ENCODE peak calls at places on chromosomes 2 and 18, in nine cellular contexts. One of them, this sample, is unnamed.
A peak's percentile ranks its signal among the peaks of the same experiment; 100 is the strongest.

GRCh38 chr18:79763407-79763806 is 34.3 kb upstream of the KCNG2 start:
- DNase-seq in nephron progenitor cell: no peak
- DNase-seq in ELF-1: no peak
- DNase-seq in ascending aorta: no peak
- DNase-seq in M059J: no peak
- DNase-seq in effector CD8-positive, alpha-beta T cell: no peak
- DNase-seq in fibroblast of the aortic adventitia: no peak
- DNase-seq in H54: no peak
- DNase-seq in AG08396: no peak
- DNase-seq in this sample: no peak

GRCh38 chr2:240454031-240454901 is 18.8 kb downstream of the GPC1 start:
- DNase-seq in nephron progenitor cell: no peak
- DNase-seq in ELF-1: no peak
- DNase-seq in ascending aorta: no peak
- DNase-seq in M059J: no peak
- DNase-seq in effector CD8-positive, alpha-beta T cell: no peak
- DNase-seq in fibroblast of the aortic adventitia: no peak
- DNase-seq in H54: no peak
- DNase-seq in AG08396: no peak
- DNase-seq in this sample: no peak

GRCh38 chr2:26591619-26592505 is 49.3 kb downstream of the CIB4 start:
- DNase-seq in nephron progenitor cell: no peak
- DNase-seq in ELF-1: no peak
- DNase-seq in ascending aorta: no peak
- DNase-seq in M059J: no peak
- DNase-seq in effector CD8-positive, alpha-beta T cell: no peak
- DNase-seq in fibroblast of the aortic adventitia: no peak
- DNase-seq in H54: no peak
- DNase-seq in AG08396: no peak
- DNase-seq in this sample: no peak

GRCh38 chr2:637406-637776 is 39.8 kb downstream of the TMEM18 start:
- DNase-seq in nephron progenitor cell: no peak
- DNase-seq in ELF-1: no peak
- DNase-seq in ascending aorta: no peak
- DNase-seq in M059J: no peak
- DNase-seq in effector CD8-positive, alpha-beta T cell: no peak
- DNase-seq in fibroblast of the aortic adventitia: no peak
- DNase-seq in H54: no peak
- DNase-seq in AG08396: no peak
- DNase-seq in this sample: no peak

GRCh38 chr2:61807036-61807757 is 46.7 kb downstream of the FAM161A start:
- DNase-seq in nephron progenitor cell: no peak
- DNase-seq in ELF-1: no peak
- DNase-seq in ascending aorta: no peak
- DNase-seq in M059J: no peak
- DNase-seq in effector CD8-positive, alpha-beta T cell: no peak
- DNase-seq in fibroblast of the aortic adventitia: no peak
- DNase-seq in H54: no peak
- DNase-seq in AG08396: no peak
- DNase-seq in this sample: no peak

GRCh38 chr18:36593001-36593400 is 235.8 kb downstream of the TPGS2 start:
- DNase-seq in nephron progenitor cell: no peak
- DNase-seq in ELF-1: no peak
- DNase-seq in ascending aorta: no peak
- DNase-seq in M059J: peak; percentile 68
- DNase-seq in effector CD8-positive, alpha-beta T cell: no peak
- DNase-seq in fibroblast of the aortic adventitia: peak; percentile 25
- DNase-seq in H54: no peak
- DNase-seq in AG08396: no peak
- DNase-seq in this sample: no peak

GRCh38 chr18:40094441-40094840 is 1860.6 kb upstream of the PIK3C3 start:
- DNase-seq in nephron progenitor cell: no peak
- DNase-seq in ELF-1: no peak
- DNase-seq in ascending aorta: no peak
- DNase-seq in M059J: peak; percentile 55
- DNase-seq in effector CD8-positive, alpha-beta T cell: no peak
- DNase-seq in fibroblast of the aortic adventitia: no peak
- DNase-seq in H54: no peak
- DNase-seq in AG08396: no peak
- DNase-seq in this sample: no peak

GRCh38 chr2:130729311-130730299 is 735 bp downstream of the GPR148 start:
- DNase-seq in nephron progenitor cell: no peak
- DNase-seq in ELF-1: no peak
- DNase-seq in ascending aorta: no peak
- DNase-seq in M059J: no peak
- DNase-seq in effector CD8-positive, alpha-beta T cell: no peak
- DNase-seq in fibroblast of the aortic adventitia: no peak
- DNase-seq in H54: no peak
- DNase-seq in AG08396: no peak
- DNase-seq in this sample: no peak

GRCh38 chr2:146916914-146917313 is 927.9 kb upstream of the ACVR2A start:
- DNase-seq in nephron progenitor cell: no peak
- DNase-seq in ELF-1: no peak
- DNase-seq in ascending aorta: no peak
- DNase-seq in M059J: no peak
- DNase-seq in effector CD8-positive, alpha-beta T cell: no peak
- DNase-seq in fibroblast of the aortic adventitia: no peak
- DNase-seq in H54: no peak
- DNase-seq in AG08396: no peak
- DNase-seq in this sample: no peak

GRCh38 chr2:43455735-43456642 is 139.8 kb downstream of the THADA start:
- DNase-seq in nephron progenitor cell: no peak
- DNase-seq in ELF-1: no peak
- DNase-seq in ascending aorta: no peak
- DNase-seq in M059J: peak; percentile 87
- DNase-seq in effector CD8-positive, alpha-beta T cell: no peak
- DNase-seq in fibroblast of the aortic adventitia: peak; percentile 66
- DNase-seq in H54: no peak
- DNase-seq in AG08396: peak; percentile 24
- DNase-seq in this sample: no peak

GRCh38 chr2:138122891-138123290 is 158.6 kb downstream of the HNMT start:
- DNase-seq in nephron progenitor cell: no peak
- DNase-seq in ELF-1: no peak
- DNase-seq in ascending aorta: no peak
- DNase-seq in M059J: peak; percentile 48
- DNase-seq in effector CD8-positive, alpha-beta T cell: no peak
- DNase-seq in fibroblast of the aortic adventitia: no peak
- DNase-seq in H54: no peak
- DNase-seq in AG08396: no peak
- DNase-seq in this sample: no peak

GRCh38 chr2:70672990-70673647 is 94.9 kb downstream of the ADD2 start:
- DNase-seq in nephron progenitor cell: peak; percentile 19
- DNase-seq in ELF-1: peak; percentile 14
- DNase-seq in ascending aorta: no peak
- DNase-seq in M059J: no peak
- DNase-seq in effector CD8-positive, alpha-beta T cell: no peak
- DNase-seq in fibroblast of the aortic adventitia: no peak
- DNase-seq in H54: no peak
- DNase-seq in AG08396: no peak
- DNase-seq in this sample: no peak

GRCh38 chr2:69385443-69386151 is 1.4 kb downstream of the GFPT1 start:
- DNase-seq in nephron progenitor cell: no peak
- DNase-seq in ELF-1: no peak
- DNase-seq in ascending aorta: no peak
- DNase-seq in M059J: no peak
- DNase-seq in effector CD8-positive, alpha-beta T cell: no peak
- DNase-seq in fibroblast of the aortic adventitia: peak; percentile 77
- DNase-seq in H54: no peak
- DNase-seq in AG08396: no peak
- DNase-seq in this sample: no peak

GRCh38 chr2:69359371-69359770 is 27.7 kb downstream of the GFPT1 start:
- DNase-seq in nephron progenitor cell: no peak
- DNase-seq in ELF-1: no peak
- DNase-seq in ascending aorta: no peak
- DNase-seq in M059J: no peak
- DNase-seq in effector CD8-positive, alpha-beta T cell: no peak
- DNase-seq in fibroblast of the aortic adventitia: no peak
- DNase-seq in H54: no peak
- DNase-seq in AG08396: no peak
- DNase-seq in this sample: no peak

GRCh38 chr2:41970898-41971660 is 76.7 kb upstream of the PKDCC start:
- DNase-seq in nephron progenitor cell: no peak
- DNase-seq in ELF-1: no peak
- DNase-seq in ascending aorta: no peak
- DNase-seq in M059J: no peak
- DNase-seq in effector CD8-positive, alpha-beta T cell: no peak
- DNase-seq in fibroblast of the aortic adventitia: no peak
- DNase-seq in H54: no peak
- DNase-seq in AG08396: no peak
- DNase-seq in this sample: no peak

GRCh38 chr18:47953471-47953931 is 23.0 kb upstream of the SMAD2 start:
- DNase-seq in nephron progenitor cell: peak; percentile 37
- DNase-seq in ELF-1: peak; percentile 47
- DNase-seq in ascending aorta: peak; percentile 13
- DNase-seq in M059J: peak; percentile 91
- DNase-seq in effector CD8-positive, alpha-beta T cell: no peak
- DNase-seq in fibroblast of the aortic adventitia: peak; percentile 80
- DNase-seq in H54: peak; percentile 18
- DNase-seq in AG08396: no peak
- DNase-seq in this sample: no peak

GRCh38 chr18:68865503-68865902 is 67.6 kb downstream of the CCDC102B start:
- DNase-seq in nephron progenitor cell: no peak
- DNase-seq in ELF-1: no peak
- DNase-seq in ascending aorta: no peak
- DNase-seq in M059J: no peak
- DNase-seq in effector CD8-positive, alpha-beta T cell: no peak
- DNase-seq in fibroblast of the aortic adventitia: no peak
- DNase-seq in H54: no peak
- DNase-seq in AG08396: no peak
- DNase-seq in this sample: no peak

GRCh38 chr2:86337235-86338099 is at the start of gene REEP1:
- DNase-seq in nephron progenitor cell: peak; percentile 75
- DNase-seq in ELF-1: peak; percentile 28
- DNase-seq in ascending aorta: no peak
- DNase-seq in M059J: peak; percentile 20
- DNase-seq in effector CD8-positive, alpha-beta T cell: no peak
- DNase-seq in fibroblast of the aortic adventitia: no peak
- DNase-seq in H54: no peak
- DNase-seq in AG08396: peak; percentile 57
- DNase-seq in this sample: no peak

GRCh38 chr2:196586511-196586991 is 53.0 kb upstream of the CCDC150 start:
- DNase-seq in nephron progenitor cell: no peak
- DNase-seq in ELF-1: no peak
- DNase-seq in ascending aorta: no peak
- DNase-seq in M059J: peak; percentile 93
- DNase-seq in effector CD8-positive, alpha-beta T cell: no peak
- DNase-seq in fibroblast of the aortic adventitia: peak; percentile 84
- DNase-seq in H54: peak; percentile 40
- DNase-seq in AG08396: peak; percentile 33
- DNase-seq in this sample: no peak

GRCh38 chr2:61520261-61520660 is 17.9 kb downstream of the XPO1 start:
- DNase-seq in nephron progenitor cell: no peak
- DNase-seq in ELF-1: no peak
- DNase-seq in ascending aorta: no peak
- DNase-seq in M059J: no peak
- DNase-seq in effector CD8-positive, alpha-beta T cell: no peak
- DNase-seq in fibroblast of the aortic adventitia: no peak
- DNase-seq in H54: no peak
- DNase-seq in AG08396: no peak
- DNase-seq in this sample: no peak

GRCh38 chr2:61853086-61853847 is 593 bp downstream of the FAM161A start:
- DNase-seq in nephron progenitor cell: peak; percentile 2
- DNase-seq in ELF-1: peak; percentile 15
- DNase-seq in ascending aorta: peak; percentile 17
- DNase-seq in M059J: peak; percentile 58
- DNase-seq in effector CD8-positive, alpha-beta T cell: no peak
- DNase-seq in fibroblast of the aortic adventitia: peak; percentile 4
- DNase-seq in H54: peak; percentile 79
- DNase-seq in AG08396: peak; percentile 77
- DNase-seq in this sample: no peak

GRCh38 chr18:7242954-7243353 is 12.1 kb downstream of the LRRC30 start:
- DNase-seq in nephron progenitor cell: no peak
- DNase-seq in ELF-1: no peak
- DNase-seq in ascending aorta: no peak
- DNase-seq in M059J: no peak
- DNase-seq in effector CD8-positive, alpha-beta T cell: no peak
- DNase-seq in fibroblast of the aortic adventitia: no peak
- DNase-seq in H54: no peak
- DNase-seq in AG08396: no peak
- DNase-seq in this sample: no peak

GRCh38 chr18:30328839-30329238 is 713.7 kb downstream of the DSC3 start:
- DNase-seq in nephron progenitor cell: no peak
- DNase-seq in ELF-1: no peak
- DNase-seq in ascending aorta: no peak
- DNase-seq in M059J: peak; percentile 2
- DNase-seq in effector CD8-positive, alpha-beta T cell: no peak
- DNase-seq in fibroblast of the aortic adventitia: no peak
- DNase-seq in H54: no peak
- DNase-seq in AG08396: no peak
- DNase-seq in this sample: no peak

GRCh38 chr2:68371581-68371980 is 6.5 kb downstream of the PLEK start:
- DNase-seq in nephron progenitor cell: no peak
- DNase-seq in ELF-1: no peak
- DNase-seq in ascending aorta: no peak
- DNase-seq in M059J: peak; percentile 27
- DNase-seq in effector CD8-positive, alpha-beta T cell: no peak
- DNase-seq in fibroblast of the aortic adventitia: no peak
- DNase-seq in H54: no peak
- DNase-seq in AG08396: no peak
- DNase-seq in this sample: no peak

GRCh38 chr2:223860809-223861738 is 23.7 kb upstream of the AP1S3 start:
- DNase-seq in nephron progenitor cell: no peak
- DNase-seq in ELF-1: no peak
- DNase-seq in ascending aorta: no peak
- DNase-seq in M059J: peak; percentile 89
- DNase-seq in effector CD8-positive, alpha-beta T cell: no peak
- DNase-seq in fibroblast of the aortic adventitia: peak; percentile 91
- DNase-seq in H54: peak; percentile 46
- DNase-seq in AG08396: peak; percentile 48
- DNase-seq in this sample: no peak

GRCh38 chr18:76234559-76234958 is 260.5 kb downstream of the ZNF516 start:
- DNase-seq in nephron progenitor cell: no peak
- DNase-seq in ELF-1: no peak
- DNase-seq in ascending aorta: no peak
- DNase-seq in M059J: no peak
- DNase-seq in effector CD8-positive, alpha-beta T cell: no peak
- DNase-seq in fibroblast of the aortic adventitia: peak; percentile 25
- DNase-seq in H54: no peak
- DNase-seq in AG08396: no peak
- DNase-seq in this sample: no peak

GRCh38 chr18:58605027-58606020 is 23.6 kb downstream of the ALPK2 start:
- DNase-seq in nephron progenitor cell: no peak
- DNase-seq in ELF-1: no peak
- DNase-seq in ascending aorta: no peak
- DNase-seq in M059J: peak; percentile 83
- DNase-seq in effector CD8-positive, alpha-beta T cell: no peak
- DNase-seq in fibroblast of the aortic adventitia: peak; percentile 78
- DNase-seq in H54: no peak
- DNase-seq in AG08396: peak; percentile 26
- DNase-seq in this sample: no peak

GRCh38 chr2:98730053-98730850 is 680 bp downstream of the MGAT4A start:
- DNase-seq in nephron progenitor cell: peak; percentile 65
- DNase-seq in ELF-1: peak; percentile 32
- DNase-seq in ascending aorta: no peak
- DNase-seq in M059J: no peak
- DNase-seq in effector CD8-positive, alpha-beta T cell: peak; percentile 43
- DNase-seq in fibroblast of the aortic adventitia: peak; percentile 2
- DNase-seq in H54: no peak
- DNase-seq in AG08396: peak; percentile 15
- DNase-seq in this sample: no peak

GRCh38 chr2:235168174-235168979 is 216.6 kb downstream of the SH3BP4 start:
- DNase-seq in nephron progenitor cell: no peak
- DNase-seq in ELF-1: peak; percentile 12
- DNase-seq in ascending aorta: no peak
- DNase-seq in M059J: peak; percentile 6
- DNase-seq in effector CD8-positive, alpha-beta T cell: no peak
- DNase-seq in fibroblast of the aortic adventitia: no peak
- DNase-seq in H54: no peak
- DNase-seq in AG08396: no peak
- DNase-seq in this sample: no peak

GRCh38 chr2:184599054-184599874 is 935 bp downstream of the ZNF804A start:
- DNase-seq in nephron progenitor cell: no peak
- DNase-seq in ELF-1: peak; percentile 19
- DNase-seq in ascending aorta: no peak
- DNase-seq in M059J: peak; percentile 24
- DNase-seq in effector CD8-positive, alpha-beta T cell: no peak
- DNase-seq in fibroblast of the aortic adventitia: peak; percentile 53
- DNase-seq in H54: peak; percentile 24
- DNase-seq in AG08396: peak; percentile 18
- DNase-seq in this sample: no peak

This sample was measured in cortex of kidney.